ENCODE peak calls at places on chromosomes 16 and 17, in five cellular contexts. E, U, G, T and Z are unnamed samples.

GRCh38 chr17:4475001-4475400 is 23.7 kb upstream of the SPNS2 start:
- DNase-seq in T (no peak), U (no peak), G (no peak), E (no peak), Z (no peak)

GRCh38 chr16:81945665-81946064 is 65.6 kb downstream of the SDR42E1 start:
- DNase-seq in U (no peak), G (no peak), E (no peak), T (no peak), Z (no peak)

GRCh38 chr16:8944113-8944765 is 19.5 kb downstream of the USP7 start:
- DNase-seq in U (no peak), E (no peak), T (no peak), G (no peak), Z (no peak)

GRCh38 chr17:72422505-72423285 is 301.9 kb downstream of the SOX9 start:
- DNase-seq in U (peak; percentile 97), G (peak; percentile 50), T (no peak), E (peak; percentile 77), Z (no peak)

GRCh38 chr16:3655030-3655790 is 719 bp downstream of the DNASE1 start:
- DNase-seq in G (peak; percentile 64), U (no peak), T (no peak), E (peak; percentile 57), Z (no peak)

GRCh38 chr16:82294874-82295273 is 124.8 kb upstream of the MPHOSPH6 start:
- DNase-seq in U (no peak), G (no peak), T (no peak), E (no peak), Z (no peak)

GRCh38 chr17:49748223-49748622 is 15.7 kb downstream of the FAM117A start:
- DNase-seq in G (no peak), T (no peak), U (no peak), E (no peak), Z (peak; percentile 28)

GRCh38 chr17:34721326-34721725 is 141.9 kb downstream of the TMEM132E start:
- DNase-seq in G (peak; percentile 23), T (no peak), E (no peak), U (no peak), Z (no peak)

GRCh38 chr17:75785016-75785769 is 587 bp downstream of the UNK start:
- DNase-seq in G (peak; percentile 91), E (peak; percentile 96), T (peak; percentile 88), U (peak; percentile 69), Z (peak; percentile 82)

GRCh38 chr16:19601083-19601976 is 45.8 kb downstream of the VPS35L start:
- DNase-seq in G (peak; percentile 42), U (peak; percentile 41), E (no peak), T (peak; percentile 75), Z (no peak)

GRCh38 chr17:19337712-19338023 is 24.9 kb downstream of the B9D1 start:
- DNase-seq in E (no peak), G (no peak), U (no peak), T (no peak), Z (no peak)

GRCh38 chr17:29579866-29580771 is 9.3 kb downstream of the GIT1 start:
- DNase-seq in U (peak; percentile 99), E (peak; percentile 90), G (peak; percentile 93), T (peak; percentile 91), Z (peak; percentile 83)

GRCh38 chr17:39210093-39210434 is 10.0 kb downstream of the RPL19 start:
- DNase-seq in T (no peak), U (no peak), E (no peak), G (no peak), Z (no peak)

GRCh38 chr17:412211-413015 is 59.8 kb upstream of the RPH3AL start:
- DNase-seq in E (no peak), G (peak; percentile 63), T (peak; percentile 84), U (peak; percentile 63), Z (peak; percentile 49)

GRCh38 chr16:85752511-85753420 is 1.9 kb upstream of the C16orf74 start:
- DNase-seq in U (no peak), E (peak; percentile 64), T (peak; percentile 71), G (peak; percentile 86), Z (no peak)

GRCh38 chr16:16031401-16031800 is 82.0 kb downstream of the ABCC1 start:
- DNase-seq in G (no peak), E (no peak), T (no peak), U (no peak), Z (no peak)

GRCh38 chr17:9120471-9120870 is 99.2 kb downstream of the NTN1 start:
- DNase-seq in U (no peak), E (no peak), T (peak; percentile 54), G (no peak), Z (no peak)

GRCh38 chr16:19997264-19997663 is 76.4 kb downstream of the GPR139 start:
- DNase-seq in U (no peak), G (no peak), E (no peak), T (no peak), Z (no peak)

GRCh38 chr16:67707790-67708189 is 11.3 kb downstream of the GFOD2 start:
- DNase-seq in U (no peak), G (no peak), T (no peak), E (no peak), Z (no peak)

GRCh38 chr16:11168386-11169065 is 87.5 kb downstream of the SOCS1 start:
- DNase-seq in G (no peak), U (no peak), T (no peak), E (peak; percentile 33), Z (no peak)

GRCh38 chr16:31460582-31461002 is 1.3 kb downstream of the ARMC5 start:
- DNase-seq in U (no peak), G (no peak), E (peak; percentile 34), T (peak; percentile 78), Z (no peak)

GRCh38 chr16:378821-379182 is 3.0 kb downstream of the PGAP6 start:
- DNase-seq in E (no peak), T (no peak), G (no peak), U (no peak), Z (no peak)
- H3K27ac ChIP-seq in E (no peak overlapping the region), T (no peak overlapping the region), G (peak overlapping the region; percentile 91), U (no peak overlapping the region), Z (peak overlapping the region; percentile 68)

DNA sequence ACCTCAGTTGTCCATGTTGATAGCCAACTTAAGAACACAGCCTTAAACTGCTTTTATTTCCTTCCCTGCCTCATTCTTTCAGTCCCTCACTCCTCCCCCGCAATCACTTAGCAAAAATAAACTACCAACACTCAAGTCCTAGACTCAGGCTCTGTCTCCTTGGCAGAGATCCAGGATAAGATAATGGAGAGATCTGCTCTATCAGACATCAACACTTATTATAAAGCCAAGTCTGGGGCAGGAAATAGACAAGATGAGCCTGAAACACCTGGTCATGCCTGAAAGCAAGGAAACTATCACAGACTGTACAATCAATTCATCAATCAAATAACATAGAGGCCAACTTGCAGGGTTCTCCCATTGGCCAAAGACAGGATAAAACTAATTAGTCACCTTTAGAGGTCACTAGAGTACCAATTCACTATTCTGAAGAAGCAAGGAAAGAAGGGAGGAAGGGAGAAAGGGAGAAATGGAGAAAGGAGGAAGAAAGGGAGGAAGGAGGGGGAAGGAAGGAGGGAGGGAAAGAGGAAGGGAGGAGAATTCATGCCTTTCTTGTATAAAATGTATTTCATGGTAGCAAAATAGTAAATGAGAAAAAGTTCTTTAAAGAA is 15.6 kb downstream of the HYDIN start:
- DNase-seq in E (no peak), T (peak; percentile 43), G (no peak), U (no peak), Z (no peak)
- TF ChIP-seq CTCF in E (no peak), T (peak; percentile 56), G (no peak), U (peak; percentile 19), Z (no peak)

GRCh38 chr17:82863646-82863940 is 23.8 kb upstream of the ZNF750 start:
- DNase-seq in U (no peak), E (peak; percentile 42), G (no peak), T (no peak), Z (no peak)
- H3K4me1 ChIP-seq in U (peaks cover 16% of the 10 kb centered on the region), E (peaks cover 9% of the 10 kb centered on the region), G (peaks cover 11% of the 10 kb centered on the region), T (no peaks in the 10 kb centered on the region), Z (peaks cover 71% of the 10 kb centered on the region)

DNA sequence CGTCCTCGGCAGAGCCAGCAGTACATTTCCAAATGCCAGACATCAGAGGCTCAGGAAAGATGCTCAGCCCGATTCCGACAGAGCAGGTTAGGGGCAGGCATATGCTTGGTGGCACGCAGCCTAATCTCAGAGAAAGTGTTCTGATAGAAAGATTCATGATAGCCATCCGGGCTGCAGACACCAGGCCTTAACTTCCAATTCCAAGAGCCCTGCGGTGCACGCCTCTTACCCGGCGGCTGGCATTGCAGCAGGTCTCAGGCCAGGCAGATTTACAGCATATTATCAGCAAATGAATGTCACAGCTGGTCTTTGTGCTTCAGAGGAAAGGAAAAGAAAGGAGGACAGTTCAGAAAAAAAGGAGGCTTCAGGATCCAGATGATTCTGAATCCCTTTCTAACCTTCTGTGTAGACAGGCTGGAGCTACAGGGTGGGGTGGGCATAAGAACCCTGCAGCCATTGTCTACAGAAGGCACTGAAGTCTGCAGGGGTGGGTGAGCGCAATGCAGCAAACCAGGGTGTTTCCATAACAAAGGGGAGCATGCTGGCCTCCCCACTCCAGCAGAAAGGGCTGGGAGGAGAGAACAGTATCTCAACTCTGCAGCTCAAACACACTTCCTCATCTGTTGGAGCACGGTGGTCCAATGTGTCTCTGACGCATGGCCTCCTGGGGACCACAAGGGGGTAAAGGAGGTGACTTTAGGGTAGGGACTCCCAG is 277.4 kb upstream of the XYLT1 start:
- DNase-seq in E (no peak), U (no peak), T (peak; percentile 62), G (no peak), Z (no peak)
- H3K27ac ChIP-seq in E (no peak overlapping the region), U (no peak overlapping the region), T (peak overlapping the region; percentile 61), G (no peak overlapping the region), Z (no peak overlapping the region)

DNA sequence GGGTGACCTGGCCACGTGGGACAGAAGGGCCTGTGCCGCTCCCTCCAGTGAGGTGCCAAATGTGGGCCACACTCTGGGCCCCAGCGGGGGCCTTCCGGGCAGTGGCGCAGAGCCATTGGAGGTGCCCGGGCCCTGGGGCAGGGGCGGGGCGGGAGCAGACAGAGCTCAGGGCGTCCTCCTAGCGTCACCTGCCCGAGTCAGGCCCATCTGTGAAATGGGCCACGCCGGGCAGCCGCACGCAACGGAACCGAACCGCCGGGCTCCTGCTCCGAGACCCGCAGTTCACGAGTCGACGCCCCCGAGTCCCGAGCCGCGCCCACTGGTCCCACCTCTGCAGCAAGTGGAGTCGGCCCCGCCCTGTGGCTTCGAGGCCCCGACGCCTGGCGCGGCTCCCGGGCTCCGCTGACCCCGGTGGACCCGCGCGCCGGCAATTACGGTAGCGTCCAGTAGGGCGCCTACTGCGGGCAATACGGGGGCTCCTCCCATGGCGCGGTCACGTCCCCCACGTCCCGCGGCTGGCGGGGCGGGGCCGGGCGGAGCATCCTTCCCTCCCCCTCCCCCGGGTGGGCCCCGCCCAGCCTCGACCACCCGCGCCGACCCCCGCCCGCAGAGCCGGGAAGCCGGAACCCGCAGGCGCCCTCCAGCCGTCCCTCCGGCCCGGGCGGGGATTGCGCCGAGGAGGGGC is 1.9 kb downstream of the SLC16A3 start:
- DNase-seq in E (peak; percentile 93), T (peak; percentile 85), U (peak; percentile 79), G (peak; percentile 73), Z (no peak)
- TF ChIP-seq CTCF in E (peak; percentile 74), T (peak; percentile 12), U (peak; percentile 12), G (peak; percentile 26), Z (no peak)

GRCh38 chr17:50935201-50936124 is 69.3 kb upstream of the TOB1 start:
- DNase-seq in G (peak; percentile 98), U (peak; percentile 97), T (no peak), E (no peak), Z (no peak)
- H3K4me1 ChIP-seq in G (peaks cover 59% of the 10 kb centered on the region), U (peaks cover 79% of the 10 kb centered on the region), T (peaks cover 10% of the 10 kb centered on the region), E (peaks cover 21% of the 10 kb centered on the region), Z (peaks cover 16% of the 10 kb centered on the region)